ENCODE peak calls at places on chromosome 15, in four cellular contexts. B is Caki2, X is LHCN-M2, N is heart left ventricle. V is an unnamed sample.

GRCh38 chr15:77650285-77650684 is 17.6 kb upstream of the LINGO1 start:
- DNase-seq in B (no peak), X (peak; percentile 17), N (no peak), V (peak; percentile 56)

GRCh38 chr15:95024388-95024787 is 793.0 kb downstream of the MCTP2 start:
- DNase-seq in B (peak; percentile 19), X (peak; percentile 56), N (no peak), V (no peak)

GRCh38 chr15:59553879-59554735 is 57.5 kb upstream of the GCNT3 start:
- DNase-seq in B (peak; percentile 41), X (peak; percentile 70), N (no peak), V (no peak)

GRCh38 chr15:89363133-89363532 is 28.5 kb upstream of the POLG start:
- DNase-seq in B (no peak), X (no peak), N (no peak), V (no peak)

GRCh38 chr15:67943961-67944674 is 104.3 kb upstream of the RNU6-1 start:
- DNase-seq in B (no peak), X (no peak), N (peak; percentile 87), V (no peak)

GRCh38 chr15:58473720-58474119 is 41.9 kb downstream of the LIPC start:
- DNase-seq in B (peak; percentile 89), X (peak; percentile 30), N (no peak), V (no peak)

GRCh38 chr15:79811406-79812405 is 85.1 kb downstream of the MTHFS start:
- DNase-seq in B (no peak), X (peak; percentile 47), N (peak; percentile 83), V (no peak)

GRCh38 chr15:61232266-61232665 is 3.2 kb upstream of the RORA start:
- DNase-seq in B (no peak), X (no peak), N (no peak), V (no peak)